ENCODE peak calls at places on chromosomes 16 and 17, in eight cellular contexts. One of them, this sample, is unnamed.

GRCh38 chr16:31107465-31107867 is 720 bp upstream of the BCKDK start:
- DNase-seq in brain microvascular endothelial cell: no peak
- DNase-seq in endothelial cell: no peak
- DNase-seq in neural crest cell: no peak
- DNase-seq in CD4-positive, alpha-beta T cell: no peak
- DNase-seq in glutamatergic neuron: peak
- DNase-seq in HCT116: no peak
- DNase-seq in natural killer cell: no peak
- DNase-seq in this sample: no peak

GRCh38 chr16:10969615-10970014 is 25.3 kb downstream of the CLEC16A start:
- DNase-seq in brain microvascular endothelial cell: no peak
- DNase-seq in endothelial cell: no peak
- DNase-seq in neural crest cell: no peak
- DNase-seq in CD4-positive, alpha-beta T cell: no peak
- DNase-seq in glutamatergic neuron: no peak
- DNase-seq in HCT116: no peak
- DNase-seq in natural killer cell: no peak
- DNase-seq in this sample: no peak

GRCh38 chr16:69110406-69110805 is 5.0 kb downstream of the HAS3 start:
- DNase-seq in brain microvascular endothelial cell: no peak
- DNase-seq in endothelial cell: no peak
- DNase-seq in neural crest cell: no peak
- DNase-seq in CD4-positive, alpha-beta T cell: no peak
- DNase-seq in glutamatergic neuron: no peak
- DNase-seq in HCT116: no peak
- DNase-seq in natural killer cell: no peak
- DNase-seq in this sample: no peak

GRCh38 chr17:45397796-45398195 is 34.9 kb downstream of the ARHGAP27 start:
- DNase-seq in brain microvascular endothelial cell: no peak
- DNase-seq in endothelial cell: no peak
- DNase-seq in neural crest cell: no peak
- DNase-seq in CD4-positive, alpha-beta T cell: no peak
- DNase-seq in glutamatergic neuron: no peak
- DNase-seq in HCT116: no peak
- DNase-seq in natural killer cell: no peak
- DNase-seq in this sample: no peak

GRCh38 chr17:9672691-9673090 is 27.4 kb downstream of the USP43 start:
- DNase-seq in brain microvascular endothelial cell: no peak
- DNase-seq in endothelial cell: no peak
- DNase-seq in neural crest cell: no peak
- DNase-seq in CD4-positive, alpha-beta T cell: no peak
- DNase-seq in glutamatergic neuron: no peak
- DNase-seq in HCT116: no peak
- DNase-seq in natural killer cell: no peak
- DNase-seq in this sample: no peak

GRCh38 chr17:61314368-61315078 is 85.1 kb upstream of the TBX2 start:
- DNase-seq in brain microvascular endothelial cell: no peak
- DNase-seq in endothelial cell: no peak
- DNase-seq in neural crest cell: no peak
- DNase-seq in CD4-positive, alpha-beta T cell: no peak
- DNase-seq in glutamatergic neuron: no peak
- DNase-seq in HCT116: no peak
- DNase-seq in natural killer cell: no peak
- DNase-seq in this sample: no peak

GRCh38 chr16:51465026-51465425 is 314.0 kb upstream of the SALL1 start:
- DNase-seq in brain microvascular endothelial cell: peak
- DNase-seq in endothelial cell: no peak
- DNase-seq in neural crest cell: no peak
- DNase-seq in CD4-positive, alpha-beta T cell: no peak
- DNase-seq in glutamatergic neuron: no peak
- DNase-seq in HCT116: no peak
- DNase-seq in natural killer cell: no peak
- DNase-seq in this sample: no peak

GRCh38 chr16:27572711-27573110 is 22.8 kb downstream of the KATNIP start:
- DNase-seq in brain microvascular endothelial cell: no peak
- DNase-seq in endothelial cell: no peak
- DNase-seq in neural crest cell: no peak
- DNase-seq in CD4-positive, alpha-beta T cell: no peak
- DNase-seq in glutamatergic neuron: no peak
- DNase-seq in HCT116: no peak
- DNase-seq in natural killer cell: no peak
- DNase-seq in this sample: no peak

GRCh38 chr17:49365667-49366066 is 3.6 kb upstream of the ZNF652 start:
- DNase-seq in brain microvascular endothelial cell: no peak
- DNase-seq in endothelial cell: peak
- DNase-seq in neural crest cell: no peak
- DNase-seq in CD4-positive, alpha-beta T cell: no peak
- DNase-seq in glutamatergic neuron: peak
- DNase-seq in HCT116: peak
- DNase-seq in natural killer cell: peak
- DNase-seq in this sample: no peak

GRCh38 chr16:51939371-51940005 is 607.5 kb downstream of the TOX3 start:
- DNase-seq in brain microvascular endothelial cell: no peak
- DNase-seq in endothelial cell: no peak
- DNase-seq in neural crest cell: no peak
- DNase-seq in CD4-positive, alpha-beta T cell: no peak
- DNase-seq in glutamatergic neuron: peak
- DNase-seq in HCT116: no peak
- DNase-seq in natural killer cell: no peak
- DNase-seq in this sample: no peak

GRCh38 chr16:31476305-31477219 is 4.6 kb downstream of the TGFB1I1 start:
- DNase-seq in brain microvascular endothelial cell: no peak
- DNase-seq in endothelial cell: peak
- DNase-seq in neural crest cell: no peak
- DNase-seq in CD4-positive, alpha-beta T cell: peak
- DNase-seq in glutamatergic neuron: peak
- DNase-seq in HCT116: no peak
- DNase-seq in natural killer cell: peak
- DNase-seq in this sample: peak

GRCh38 chr16:86134802-86135461 is 236.0 kb downstream of the IRF8 start:
- DNase-seq in brain microvascular endothelial cell: no peak
- DNase-seq in endothelial cell: no peak
- DNase-seq in neural crest cell: no peak
- DNase-seq in CD4-positive, alpha-beta T cell: no peak
- DNase-seq in glutamatergic neuron: no peak
- DNase-seq in HCT116: no peak
- DNase-seq in natural killer cell: no peak
- DNase-seq in this sample: no peak

GRCh38 chr17:71870546-71870862 is 250.3 kb upstream of the SOX9 start:
- DNase-seq in brain microvascular endothelial cell: no peak
- DNase-seq in endothelial cell: no peak
- DNase-seq in neural crest cell: peak
- DNase-seq in CD4-positive, alpha-beta T cell: no peak
- DNase-seq in glutamatergic neuron: no peak
- DNase-seq in HCT116: no peak
- DNase-seq in natural killer cell: no peak
- DNase-seq in this sample: no peak

GRCh38 chr17:44353656-44354331 is 8.7 kb downstream of the GRN start:
- DNase-seq in brain microvascular endothelial cell: no peak
- DNase-seq in endothelial cell: no peak
- DNase-seq in neural crest cell: no peak
- DNase-seq in CD4-positive, alpha-beta T cell: no peak
- DNase-seq in glutamatergic neuron: peak
- DNase-seq in HCT116: no peak
- DNase-seq in natural killer cell: no peak
- DNase-seq in this sample: no peak

GRCh38 chr16:13335894-13336293 is 434.5 kb downstream of the SHISA9 start:
- DNase-seq in brain microvascular endothelial cell: no peak
- DNase-seq in endothelial cell: no peak
- DNase-seq in neural crest cell: no peak
- DNase-seq in CD4-positive, alpha-beta T cell: no peak
- DNase-seq in glutamatergic neuron: no peak
- DNase-seq in HCT116: no peak
- DNase-seq in natural killer cell: no peak
- DNase-seq in this sample: no peak

GRCh38 chr16:50974438-50975036 is 176.5 kb downstream of the SALL1 start:
- DNase-seq in brain microvascular endothelial cell: no peak
- DNase-seq in endothelial cell: no peak
- DNase-seq in neural crest cell: no peak
- DNase-seq in CD4-positive, alpha-beta T cell: no peak
- DNase-seq in glutamatergic neuron: no peak
- DNase-seq in HCT116: no peak
- DNase-seq in natural killer cell: no peak
- DNase-seq in this sample: no peak

GRCh38 chr17:62658136-62658535 is 30.7 kb downstream of the MRC2 start:
- DNase-seq in brain microvascular endothelial cell: no peak
- DNase-seq in endothelial cell: no peak
- DNase-seq in neural crest cell: no peak
- DNase-seq in CD4-positive, alpha-beta T cell: no peak
- DNase-seq in glutamatergic neuron: no peak
- DNase-seq in HCT116: no peak
- DNase-seq in natural killer cell: no peak
- DNase-seq in this sample: no peak

GRCh38 chr16:15954814-15955151 is 5.4 kb downstream of the ABCC1 start:
- DNase-seq in brain microvascular endothelial cell: no peak
- DNase-seq in endothelial cell: no peak
- DNase-seq in neural crest cell: no peak
- DNase-seq in CD4-positive, alpha-beta T cell: no peak
- DNase-seq in glutamatergic neuron: no peak
- DNase-seq in HCT116: no peak
- DNase-seq in natural killer cell: no peak
- DNase-seq in this sample: no peak

GRCh38 chr16:1494129-1494640 is 1.0 kb downstream of the TELO2 start:
- DNase-seq in brain microvascular endothelial cell: peak
- DNase-seq in endothelial cell: peak
- DNase-seq in neural crest cell: no peak
- DNase-seq in CD4-positive, alpha-beta T cell: no peak
- DNase-seq in glutamatergic neuron: peak
- DNase-seq in HCT116: no peak
- DNase-seq in natural killer cell: no peak
- DNase-seq in this sample: no peak
- TF ChIP-seq CTCF in brain microvascular endothelial cell: peak
- TF ChIP-seq CTCF in endothelial cell: no peak
- TF ChIP-seq CTCF in neural crest cell: peak
- TF ChIP-seq CTCF in CD4-positive, alpha-beta T cell: no peak
- TF ChIP-seq CTCF in glutamatergic neuron: peak
- TF ChIP-seq CTCF in HCT116: no peak
- TF ChIP-seq CTCF in natural killer cell: no peak
- TF ChIP-seq CTCF in this sample: peak

GRCh38 chr17:1056761-1057160 is 59.8 kb downstream of the TIMM22 start:
- DNase-seq in brain microvascular endothelial cell: no peak
- DNase-seq in endothelial cell: no peak
- DNase-seq in neural crest cell: no peak
- DNase-seq in CD4-positive, alpha-beta T cell: no peak
- DNase-seq in glutamatergic neuron: no peak
- DNase-seq in HCT116: no peak
- DNase-seq in natural killer cell: no peak
- DNase-seq in this sample: no peak

GRCh38 chr17:1054656-1055055 is 57.7 kb downstream of the TIMM22 start:
- DNase-seq in brain microvascular endothelial cell: no peak
- DNase-seq in endothelial cell: no peak
- DNase-seq in neural crest cell: no peak
- DNase-seq in CD4-positive, alpha-beta T cell: no peak
- DNase-seq in glutamatergic neuron: no peak
- DNase-seq in HCT116: no peak
- DNase-seq in natural killer cell: no peak
- DNase-seq in this sample: no peak

GRCh38 chr17:1053661-1054360 is 56.9 kb downstream of the TIMM22 start:
- DNase-seq in brain microvascular endothelial cell: no peak
- DNase-seq in endothelial cell: no peak
- DNase-seq in neural crest cell: no peak
- DNase-seq in CD4-positive, alpha-beta T cell: no peak
- DNase-seq in glutamatergic neuron: no peak
- DNase-seq in HCT116: no peak
- DNase-seq in natural killer cell: no peak
- DNase-seq in this sample: no peak

GRCh38 chr17:1055231-1055630 is 58.3 kb downstream of the TIMM22 start:
- DNase-seq in brain microvascular endothelial cell: no peak
- DNase-seq in endothelial cell: no peak
- DNase-seq in neural crest cell: no peak
- DNase-seq in CD4-positive, alpha-beta T cell: no peak
- DNase-seq in glutamatergic neuron: no peak
- DNase-seq in HCT116: no peak
- DNase-seq in natural killer cell: no peak
- DNase-seq in this sample: no peak

GRCh38 chr17:1055751-1056645 is 59.1 kb downstream of the TIMM22 start:
- DNase-seq in brain microvascular endothelial cell: peak
- DNase-seq in endothelial cell: peak
- DNase-seq in neural crest cell: peak
- DNase-seq in CD4-positive, alpha-beta T cell: peak
- DNase-seq in glutamatergic neuron: peak
- DNase-seq in HCT116: no peak
- DNase-seq in natural killer cell: no peak
- DNase-seq in this sample: peak
- TF ChIP-seq CTCF in brain microvascular endothelial cell: peak
- TF ChIP-seq CTCF in endothelial cell: peak
- TF ChIP-seq CTCF in neural crest cell: peak
- TF ChIP-seq CTCF in CD4-positive, alpha-beta T cell: peak
- TF ChIP-seq CTCF in glutamatergic neuron: peak
- TF ChIP-seq CTCF in HCT116: peak
- TF ChIP-seq CTCF in natural killer cell: peak
- TF ChIP-seq CTCF in this sample: peak

DNA sequence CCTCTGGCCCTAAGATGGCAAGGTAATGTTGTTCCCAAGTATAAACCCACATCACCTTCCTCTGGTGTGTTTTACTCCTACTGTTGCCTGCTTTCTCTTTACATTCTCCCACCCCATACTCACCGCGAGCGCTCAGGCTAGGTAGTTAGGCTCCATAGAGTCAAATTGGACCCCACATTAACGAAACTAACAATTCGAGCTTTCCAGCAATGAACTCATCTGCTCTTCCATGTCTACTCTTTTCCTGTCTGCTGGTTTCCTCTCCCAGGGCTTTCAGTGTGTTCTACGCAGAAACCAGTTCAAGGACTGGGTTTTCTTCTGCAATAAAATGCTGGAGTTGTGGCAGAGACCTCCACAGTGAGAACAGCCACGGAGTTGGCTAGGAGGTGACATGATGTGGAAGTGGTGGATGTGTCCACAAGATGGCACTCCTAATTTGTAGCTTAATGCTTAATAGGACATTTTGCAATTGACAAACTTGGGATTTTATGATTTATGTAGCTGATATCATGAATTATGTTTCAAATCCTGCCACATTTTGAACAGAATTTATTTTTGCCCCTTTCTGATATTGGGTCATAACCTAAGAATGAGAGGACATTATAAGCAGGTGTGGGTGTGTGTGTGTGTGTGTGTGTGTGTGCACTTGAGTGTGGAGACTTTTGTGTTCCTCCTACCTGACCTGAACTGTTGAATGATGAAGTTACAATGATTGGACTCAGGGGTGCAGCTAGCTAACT is 2.2 kb upstream of the UQCRC2 start:
- DNase-seq in brain microvascular endothelial cell: peak
- DNase-seq in endothelial cell: no peak
- DNase-seq in neural crest cell: no peak
- DNase-seq in CD4-positive, alpha-beta T cell: no peak
- DNase-seq in glutamatergic neuron: peak
- DNase-seq in HCT116: peak
- DNase-seq in natural killer cell: no peak
- DNase-seq in this sample: no peak
- TF ChIP-seq CTCF in brain microvascular endothelial cell: peak
- TF ChIP-seq CTCF in endothelial cell: no peak
- TF ChIP-seq CTCF in neural crest cell: peak
- TF ChIP-seq CTCF in CD4-positive, alpha-beta T cell: peak
- TF ChIP-seq CTCF in glutamatergic neuron: no peak
- TF ChIP-seq CTCF in HCT116: peak
- TF ChIP-seq CTCF in natural killer cell: no peak
- TF ChIP-seq CTCF in this sample: peak

DNA sequence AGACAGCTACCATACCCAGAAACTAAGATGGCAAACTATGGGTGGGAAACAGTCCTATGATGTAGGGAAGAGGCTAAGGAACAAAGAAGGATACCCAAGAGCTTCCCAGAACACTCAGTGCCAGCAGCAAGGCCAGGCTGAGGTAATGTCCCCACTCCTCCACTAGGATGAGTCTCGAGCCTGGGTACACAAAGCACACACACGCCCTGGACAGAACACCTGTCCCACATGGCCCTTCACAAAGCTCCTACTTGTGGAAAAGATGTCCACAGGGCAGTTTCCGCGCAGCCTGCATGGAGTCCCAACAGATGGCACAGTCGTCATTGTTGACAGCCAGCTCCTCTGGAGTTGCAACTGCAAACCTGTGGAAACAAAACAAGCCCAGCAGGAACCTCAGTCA is 23.9 kb downstream of the AMFR start:
- DNase-seq in brain microvascular endothelial cell: no peak
- DNase-seq in endothelial cell: peak
- DNase-seq in neural crest cell: no peak
- DNase-seq in CD4-positive, alpha-beta T cell: no peak
- DNase-seq in glutamatergic neuron: peak
- DNase-seq in HCT116: peak
- DNase-seq in natural killer cell: no peak
- DNase-seq in this sample: no peak
- TF ChIP-seq CTCF in brain microvascular endothelial cell: peak
- TF ChIP-seq CTCF in endothelial cell: peak
- TF ChIP-seq CTCF in neural crest cell: peak
- TF ChIP-seq CTCF in CD4-positive, alpha-beta T cell: no peak
- TF ChIP-seq CTCF in glutamatergic neuron: peak
- TF ChIP-seq CTCF in HCT116: no peak
- TF ChIP-seq CTCF in natural killer cell: no peak
- TF ChIP-seq CTCF in this sample: peak

This sample was measured in progenitor cell of endocrine pancreas.